ENCODE peak calls at places on chromosome 1, in six cellular contexts. H is ovary, L is IMR-90, G is lower leg skin, Y is body of pancreas, N is upper lobe of left lung. M is an unnamed sample.
A peak's percentile ranks its signal among the peaks of the same experiment; 100 is the strongest.

GRCh38 chr1:234402939-234403338 is 29.7 kb downstream of the COA6 start:
- DNase-seq in Y (no peak), G (no peak), L (no peak), H (no peak), N (no peak), M (no peak)

GRCh38 chr1:151762941-151763921 is at the start of gene MRPL9:
- DNase-seq in L (peak; percentile 71), Y (peak; percentile 85), N (peak; percentile 95), G (peak; percentile 67), H (peak; percentile 84), M (peak; percentile 98)

GRCh38 chr1:47191940-47192457 is 2.2 kb upstream of the PDZK1IP1 start:
- DNase-seq in H (no peak), G (peak; percentile 27), L (no peak), N (no peak), Y (no peak), M (no peak)

GRCh38 chr1:212545941-212546638 is 62.5 kb upstream of the ATF3 start:
- DNase-seq in N (no peak), Y (peak; percentile 40), G (peak; percentile 78), L (peak; percentile 61), H (no peak), M (no peak)

GRCh38 chr1:156874142-156874541 is 13.5 kb downstream of the NTRK1 start:
- DNase-seq in G (no peak), L (no peak), N (no peak), Y (no peak), H (no peak), M (no peak)

GRCh38 chr1:16625497-16626408 is 12.4 kb upstream of the NBPF1 start:
- DNase-seq in G (no peak), N (peak; percentile 89), H (peak; percentile 33), L (no peak), Y (no peak), M (no peak)

GRCh38 chr1:110235839-110236682 is 25.9 kb downstream of the KCNC4 start:
- DNase-seq in H (peak; percentile 53), G (no peak), Y (peak; percentile 40), L (peak; percentile 85), N (no peak), M (peak; percentile 76)

GRCh38 chr1:93820554-93821411 is 58.2 kb downstream of the DNTTIP2 start:
- DNase-seq in N (no peak), L (no peak), G (no peak), Y (no peak), H (no peak), M (no peak)

GRCh38 chr1:242784807-242785206 is 260.3 kb upstream of the PLD5 start:
- DNase-seq in N (no peak), G (no peak), H (no peak), Y (no peak), L (no peak), M (no peak)

GRCh38 chr1:109928591-109929111 is 18.0 kb downstream of the CSF1 start:
- DNase-seq in L (peak; percentile 67), Y (peak; percentile 54), G (no peak), H (peak; percentile 77), N (peak; percentile 25), M (no peak)

GRCh38 chr1:29502901-29503300 is 266.6 kb downstream of the PTPRU start:
- DNase-seq in Y (no peak), L (no peak), G (no peak), N (no peak), H (no peak), M (no peak)

DNA sequence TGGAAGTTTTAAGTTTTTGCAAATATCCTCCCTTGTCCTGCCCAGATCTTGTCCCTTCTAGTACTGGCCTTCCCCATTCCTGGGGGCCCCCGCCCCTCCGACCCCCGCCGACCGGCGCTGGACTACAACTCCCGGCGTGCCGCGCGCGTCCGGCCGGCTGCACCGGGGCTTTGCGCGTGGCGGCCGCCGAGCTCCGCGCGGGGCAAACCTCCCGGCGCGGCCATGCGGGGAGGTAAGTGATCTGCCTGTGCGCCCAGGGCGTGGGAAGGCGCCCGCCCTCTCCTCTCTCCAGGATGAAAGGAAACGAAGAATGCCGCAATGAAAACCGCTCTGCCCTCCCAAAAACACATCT is 3.2 kb upstream of the SAMD13 start:
- DNase-seq in L (peak; percentile 16), G (peak; percentile 25), H (peak; percentile 47), N (peak; percentile 94), Y (peak; percentile 37), M (peak; percentile 58)
- TF ChIP-seq POLR2A in L (no peak), G (no peak), H (no peak), N (peak; percentile 15), Y (peak; percentile 63), M (peak; percentile 80)

DNA sequence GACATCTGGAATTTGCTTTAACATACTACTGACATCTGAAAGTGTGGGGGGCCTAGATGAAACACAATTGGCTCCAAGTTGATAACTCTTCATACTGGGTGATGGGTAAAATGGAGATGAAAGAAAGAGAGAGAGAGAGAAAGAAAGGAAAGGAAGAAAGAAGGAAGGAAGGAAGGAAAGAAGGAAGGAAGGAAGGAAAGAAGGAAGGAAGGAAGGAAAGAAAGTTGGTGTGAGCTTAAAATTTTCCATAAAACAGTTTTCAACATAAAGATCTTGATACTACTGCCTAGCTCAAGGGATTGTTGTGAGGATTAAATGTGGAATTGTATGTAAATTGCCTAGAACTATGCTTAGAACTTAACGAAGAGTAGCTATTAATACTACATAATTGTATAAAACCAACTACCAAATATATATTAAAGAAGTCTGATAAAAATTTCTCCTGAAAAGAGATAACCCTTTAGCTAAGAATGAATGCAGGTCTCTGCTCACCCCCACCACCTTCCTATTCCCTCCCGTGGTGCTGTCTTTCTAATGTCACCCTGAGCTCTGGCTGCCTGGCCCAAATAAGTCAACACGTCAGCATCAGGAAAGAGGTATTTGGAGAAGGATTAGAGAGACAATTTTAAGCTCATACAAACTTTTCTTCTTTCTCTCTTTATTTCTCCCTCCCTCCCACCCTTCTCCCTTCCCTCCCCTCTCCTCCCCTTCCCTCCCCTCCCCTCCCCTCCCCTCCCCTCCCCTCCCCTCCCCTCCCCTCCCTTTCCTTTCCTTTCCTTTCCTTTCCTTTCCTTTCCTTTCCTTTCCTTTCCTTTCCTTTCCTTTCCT is 89.3 kb upstream of the SGIP1 start:
- DNase-seq in H (no peak), Y (no peak), N (no peak), L (no peak), G (no peak), M (no peak)
- TF ChIP-seq POLR2A in H (no peak), Y (no peak), N (no peak), L (no peak), G (no peak), M (no peak)

GRCh38 chr1:111733183-111733995 is 5.8 kb downstream of the INKA2 start:
- DNase-seq in G (no peak), L (peak; percentile 91), Y (peak; percentile 62), N (no peak), H (no peak), M (peak; percentile 75)
- TF ChIP-seq POLR2A in G (no peak), L (peak; percentile 26), Y (no peak), N (no peak), H (no peak), M (no peak)

GRCh38 chr1:86429830-86430229 is 5.9 kb downstream of the CLCA2 start:
- DNase-seq in N (no peak), H (peak; percentile 30), L (peak; percentile 93), Y (peak; percentile 60), G (peak; percentile 88), M (peak; percentile 13)
- TF ChIP-seq POLR2A in N (no peak), H (no peak), L (no peak), Y (no peak), G (no peak), M (no peak)

DNA sequence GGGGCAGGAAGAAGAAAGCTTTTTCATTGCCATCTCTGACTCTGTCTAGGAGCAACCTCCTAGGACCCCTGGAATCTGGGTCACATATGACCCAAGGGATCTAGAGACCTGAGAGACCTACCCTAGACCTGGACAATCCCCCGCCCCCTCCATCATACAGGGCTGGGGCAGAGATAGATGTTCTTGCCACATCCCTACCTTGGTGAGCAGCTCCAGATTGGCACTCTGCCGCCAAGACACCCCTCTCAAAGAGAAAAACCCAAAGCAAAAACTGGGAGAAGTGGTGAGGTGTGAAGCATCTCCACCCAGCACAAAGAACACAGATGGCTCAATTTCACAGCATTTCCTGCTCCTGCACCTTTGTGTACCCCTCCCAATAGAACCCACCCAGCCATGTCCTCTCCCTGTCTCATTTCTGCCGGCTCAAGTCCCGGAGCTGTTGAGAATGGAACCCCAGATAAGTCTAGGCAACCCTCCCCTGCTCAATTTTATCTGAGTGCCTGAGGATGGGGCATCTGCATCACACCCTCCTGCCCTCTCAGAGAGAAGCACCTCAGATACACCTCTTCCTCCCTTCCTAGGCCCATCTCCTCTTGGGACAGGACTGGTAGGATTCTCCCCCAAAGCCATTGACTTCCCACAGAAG is 1.2 kb downstream of the KIF21B start:
- DNase-seq in G (no peak), N (no peak), Y (no peak), L (no peak), H (no peak), M (no peak)
- TF ChIP-seq POLR2A in G (no peak), N (no peak), Y (no peak), L (no peak), H (no peak), M (no peak)

GRCh38 chr1:209721406-209721805 is 16.8 kb downstream of the HSD11B1 start:
- DNase-seq in Y (no peak), G (no peak), N (no peak), H (no peak), L (no peak), M (no peak)

GRCh38 chr1:209723265-209723664 is 18.6 kb downstream of the HSD11B1 start:
- DNase-seq in G (no peak), L (no peak), N (no peak), H (no peak), Y (no peak), M (no peak)

GRCh38 chr1:209720826-209721225 is 16.2 kb downstream of the HSD11B1 start:
- DNase-seq in G (no peak), Y (no peak), L (no peak), N (no peak), H (no peak), M (no peak)

GRCh38 chr1:209717818-209718217 is 13.2 kb downstream of the HSD11B1 start:
- DNase-seq in N (no peak), H (no peak), Y (no peak), L (no peak), G (no peak), M (no peak)

DNA sequence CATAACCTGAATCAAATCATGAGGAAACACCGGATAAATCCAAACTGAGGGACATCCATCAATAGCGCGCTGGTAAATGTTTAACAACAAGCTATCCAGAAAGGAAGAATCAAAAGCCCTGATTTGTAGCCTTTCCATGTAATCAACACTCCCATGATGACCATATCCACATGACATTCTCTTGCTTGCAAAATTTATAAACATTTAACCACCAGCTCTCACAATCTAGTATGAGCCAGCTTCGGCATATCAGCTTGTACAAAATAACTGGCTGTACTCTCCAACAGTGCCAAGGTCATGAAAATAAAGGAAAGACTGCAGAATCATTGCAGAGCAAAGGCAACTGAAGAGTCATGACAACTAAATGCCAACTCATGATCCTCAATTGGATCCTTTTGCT is 15.7 kb downstream of the HSD11B1 start:
- DNase-seq in G (no peak), N (no peak), H (no peak), Y (no peak), L (peak; percentile 42), M (no peak)
- TF ChIP-seq POLR2A in G (no peak), N (no peak), H (no peak), Y (no peak), L (no peak), M (no peak)